ENCODE peak calls at places on chromosomes 11 and 22, in five cellular contexts. V, P, D, I and X are unnamed samples.

GRCh38 chr22:46573781-46574437 is 36.5 kb upstream of the CELSR1 start:
- DNase-seq in V (no peak), P (no peak), I (no peak), D (no peak), X (no peak)

GRCh38 chr22:23031795-23032194 is 38.5 kb upstream of the GNAZ start:
- DNase-seq in D (no peak), V (no peak), I (no peak), P (no peak), X (no peak)

GRCh38 chr11:94774345-94774744 is 6.2 kb downstream of the AMOTL1 start:
- DNase-seq in P (no peak), D (no peak), I (no peak), V (no peak), X (no peak)

GRCh38 chr11:66334605-66335442 is 1.4 kb downstream of the RIN1 start:
- DNase-seq in P (no peak), V (no peak), D (no peak), I (no peak), X (no peak)

GRCh38 chr11:57255618-57256017 is 18.6 kb upstream of the APLNR start:
- DNase-seq in I (no peak), V (no peak), D (no peak), P (no peak), X (no peak)

GRCh38 chr11:28168718-28169117 is 60.5 kb downstream of the METTL15 start:
- DNase-seq in D (no peak), P (no peak), V (no peak), I (peak), X (no peak)

GRCh38 chr22:28143961-28144745 is 225.1 kb upstream of the PITPNB start:
- DNase-seq in I (no peak), P (no peak), D (no peak), V (no peak), X (no peak)

GRCh38 chr22:27399161-27399560 is 402.4 kb downstream of the MN1 start:
- DNase-seq in V (no peak), D (no peak), I (no peak), P (no peak), X (no peak)

GRCh38 chr22:30882181-30882771 is 86.3 kb downstream of the MORC2 start:
- DNase-seq in P (no peak), D (no peak), I (no peak), V (no peak), X (no peak)

GRCh38 chr22:36225333-36225922 is 13.9 kb downstream of the APOL2 start:
- DNase-seq in D (no peak), V (no peak), P (no peak), I (no peak), X (no peak)

GRCh38 chr11:9982796-9983579 is 311.0 kb downstream of the SBF2 start:
- DNase-seq in V (peak), I (peak), P (peak), D (no peak), X (peak)

GRCh38 chr11:73095613-73096012 is 46.5 kb downstream of the FCHSD2 start:
- DNase-seq in I (no peak), V (no peak), P (no peak), D (no peak), X (no peak)

GRCh38 chr11:67002297-67002913 is 20.5 kb upstream of the SYT12 start:
- DNase-seq in I (no peak), P (no peak), D (no peak), V (peak), X (no peak)

GRCh38 chr11:28466506-28466905 is 358.3 kb downstream of the METTL15 start:
- DNase-seq in V (no peak), I (no peak), D (no peak), P (no peak), X (no peak)

GRCh38 chr11:8641332-8641731 is 41.1 kb downstream of the TRIM66 start:
- DNase-seq in V (peak), D (no peak), I (no peak), P (no peak), X (no peak)

GRCh38 chr11:93547768-93548167 is 4.6 kb upstream of the SMCO4 start:
- DNase-seq in I (no peak), V (no peak), P (no peak), D (no peak), X (no peak)
- TF ChIP-seq REST in I (no peak), V (no peak), P (no peak), D (no peak), X (no peak)

DNA sequence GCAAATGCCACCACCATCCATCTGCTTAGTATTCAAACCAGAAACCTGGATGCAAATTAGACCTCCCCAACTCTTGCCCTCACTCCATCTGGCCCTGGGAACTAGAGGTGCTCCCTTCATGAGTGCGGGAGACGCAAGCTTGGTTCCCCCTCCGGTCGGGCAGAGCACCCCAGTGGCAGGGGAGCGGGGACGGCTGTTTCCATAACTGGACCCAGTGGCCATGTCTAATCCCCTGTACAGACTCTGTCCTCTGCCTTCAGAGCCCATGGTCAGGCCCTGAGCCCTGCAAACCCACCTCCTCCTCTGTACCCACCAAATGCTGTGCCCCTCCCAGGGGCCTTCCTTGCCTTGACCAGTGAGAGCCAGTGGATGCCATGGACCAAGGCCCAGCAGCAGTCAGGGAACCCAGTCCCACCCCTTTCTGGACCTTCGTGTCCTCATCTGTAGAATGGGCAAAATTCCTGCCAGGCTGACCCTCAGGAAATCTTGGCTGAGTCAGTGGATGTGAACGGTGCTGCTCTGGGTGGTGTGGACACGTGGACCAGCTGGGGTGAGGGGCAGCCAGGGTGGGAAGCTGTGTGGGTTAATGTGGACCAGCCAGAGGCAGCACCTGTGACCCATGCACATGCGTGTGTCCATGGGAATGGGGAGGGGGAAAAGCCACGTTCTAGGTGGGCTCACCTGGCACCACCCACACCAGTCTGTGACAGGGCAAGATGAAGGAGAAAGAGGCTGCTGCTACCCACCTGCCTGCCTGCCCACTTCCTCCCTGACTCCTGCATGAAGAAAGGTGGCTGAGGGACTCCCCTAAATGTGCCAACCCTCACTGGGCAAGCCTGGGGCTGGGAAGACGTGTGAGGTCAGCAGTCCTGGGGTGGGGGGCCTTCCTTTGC is 72.8 kb downstream of the LRRC32 start:
- DNase-seq in V (no peak), P (no peak), I (no peak), D (no peak), X (no peak)
- H3K4me3 ChIP-seq in V (no peak), P (no peak), I (no peak), D (no peak), X (no peak)

GRCh38 chr11:124868322-124869274 is 3.4 kb downstream of the ROBO3 start:
- DNase-seq in P (no peak), V (peak), D (no peak), I (no peak), X (no peak)
- TF ChIP-seq EZH2 in P (no peak), V (peak), D (no peak), I (no peak), X (no peak)

DNA sequence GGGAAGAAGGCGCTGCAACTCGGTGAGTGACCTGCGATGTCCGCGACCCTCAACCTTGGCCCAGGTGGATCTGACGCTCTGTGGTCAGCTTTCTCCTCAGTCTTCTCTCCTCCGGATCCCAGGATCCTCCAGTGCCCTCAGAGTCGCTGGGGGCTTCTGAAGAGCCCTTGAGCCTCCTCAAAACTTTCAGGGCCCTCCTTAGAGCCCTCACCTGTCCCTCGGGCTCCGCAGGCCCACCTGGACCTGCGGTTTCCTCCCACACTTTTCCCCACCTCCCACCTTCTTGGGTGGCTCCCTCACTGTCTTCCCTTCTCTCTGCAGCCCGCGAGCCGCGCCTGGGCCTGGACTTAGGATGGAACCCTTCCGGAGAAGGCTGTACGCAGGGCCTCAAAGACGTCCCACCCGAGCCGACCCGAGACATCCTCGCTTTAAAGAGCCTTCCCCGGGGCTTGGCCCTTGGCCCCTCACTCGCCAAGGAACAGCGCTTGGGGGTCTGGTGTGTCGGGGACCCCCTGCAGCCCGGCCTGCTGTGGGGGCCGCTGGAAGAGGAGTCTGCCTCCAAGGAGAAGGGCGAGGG is 335 bp downstream of the ZNF408 start:
- DNase-seq in I (no peak), V (peak), P (peak), D (no peak), X (no peak)
- TF ChIP-seq REST in I (no peak), V (no peak), P (no peak), D (no peak), X (no peak)

GRCh38 chr11:131447898-131448297 is 77.5 kb downstream of the NTM start:
- DNase-seq in D (no peak), I (no peak), P (no peak), V (no peak), X (no peak)

GRCh38 chr11:131446657-131447056 is 76.2 kb downstream of the NTM start:
- DNase-seq in V (no peak), D (no peak), P (no peak), I (no peak), X (no peak)

GRCh38 chr11:131441398-131441797 is 71.0 kb downstream of the NTM start:
- DNase-seq in V (no peak), P (no peak), D (no peak), I (no peak), X (no peak)

GRCh38 chr11:131449391-131450019 is 79.1 kb downstream of the NTM start:
- DNase-seq in P (no peak), D (no peak), V (no peak), I (no peak), X (no peak)

DNA sequence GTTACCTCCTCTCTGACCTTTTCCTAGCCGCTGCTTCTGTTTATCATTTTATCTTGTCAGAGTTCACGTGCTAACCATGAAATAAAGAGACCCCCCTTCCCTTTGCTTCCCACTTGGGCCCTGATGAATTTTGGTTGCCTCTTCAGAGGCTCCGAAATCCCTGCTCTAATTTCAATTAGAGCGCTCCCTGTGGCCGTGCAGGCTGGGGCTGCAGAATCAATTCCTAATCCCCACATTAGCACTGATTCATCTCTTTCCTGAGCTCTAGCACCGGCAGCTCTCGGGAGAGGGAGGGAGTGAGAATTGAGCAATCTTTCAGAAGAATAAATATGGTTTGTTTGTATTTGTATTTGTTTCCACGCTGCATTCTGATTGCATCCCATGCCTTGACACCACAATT is 76.9 kb downstream of the NTM start:
- DNase-seq in I (no peak), D (no peak), P (no peak), V (peak), X (no peak)
- H3K4me3 ChIP-seq in I (no peak), D (no peak), P (no peak), V (no peak), X (no peak)

GRCh38 chr11:36345535-36346141 is 49.5 kb downstream of the PRR5L start:
- DNase-seq in D (no peak), V (no peak), P (no peak), I (no peak), X (no peak)
- TF ChIP-seq EZH2 in D (no peak), V (no peak), P (no peak), I (no peak), X (no peak)

DNA sequence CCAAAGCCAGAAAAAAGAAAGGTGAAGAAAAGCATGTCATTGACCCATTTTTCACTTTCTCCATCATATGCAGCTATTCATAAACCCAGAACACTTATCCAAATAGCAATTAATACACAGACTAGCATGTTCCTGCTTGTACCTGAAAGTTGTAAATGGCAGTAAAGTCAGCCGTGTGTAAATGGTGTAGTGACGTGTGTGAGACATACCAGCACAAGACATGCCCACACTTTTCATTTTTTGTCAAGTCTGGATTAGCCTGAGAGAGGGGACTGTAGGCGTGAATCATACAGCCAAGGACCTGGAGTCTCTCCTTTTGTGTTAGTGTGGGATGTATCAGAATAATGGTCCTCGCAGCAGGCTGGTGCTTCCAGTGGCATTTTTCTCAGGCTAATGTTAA is 116.8 kb upstream of the BMAL1 start:
- DNase-seq in P (no peak), D (no peak), I (no peak), V (no peak), X (no peak)
- TF ChIP-seq REST in P (no peak), D (no peak), I (no peak), V (no peak), X (no peak)